ENCODE peak calls at places on chromosome 6, in seven cellular contexts. I is keratinocyte; J is CD8-positive, alpha-beta T cell; Y is endothelial cell; K is ovary; Z is epithelial cell of esophagus; N is H9. B is an unnamed sample.
A peak's percentile ranks its signal among the peaks of the same experiment; 100 is the strongest.

GRCh38 chr6:122098091-122098769 is 301.2 kb upstream of the HSF2 start:
- DNase-seq in I (no peak), J (no peak), Y (no peak), K (no peak), Z (no peak), N (no peak), B (no peak)

GRCh38 chr6:34867484-34867883 is 20.4 kb downstream of the TAF11 start:
- DNase-seq in I (no peak), J (no peak), Y (no peak), K (no peak), Z (peak; percentile 7), N (no peak), B (no peak)

GRCh38 chr6:85459224-85459901 is 9.5 kb downstream of the NT5E start:
- DNase-seq in I (no peak), J (no peak), Y (no peak), K (no peak), Z (no peak), N (no peak), B (peak; percentile 94)

GRCh38 chr6:5866547-5867051 is 140.1 kb downstream of the NRN1 start:
- DNase-seq in I (no peak), J (no peak), Y (no peak), K (no peak), Z (peak; percentile 77), N (no peak), B (no peak)

GRCh38 chr6:71468841-71469750 is 180.5 kb downstream of the OGFRL1 start:
- DNase-seq in I (no peak), J (no peak), Y (no peak), K (no peak), Z (peak; percentile 77), N (no peak), B (peak; percentile 53)

GRCh38 chr6:137734875-137735182 is 132.2 kb upstream of the TNFAIP3 start:
- DNase-seq in I (no peak), J (no peak), Y (no peak), K (no peak), Z (no peak), N (no peak), B (no peak)

GRCh38 chr6:114362957-114363356 is 20.1 kb upstream of the HS3ST5 start:
- DNase-seq in I (no peak), J (no peak), Y (no peak), K (no peak), Z (no peak), N (peak; percentile 44), B (no peak)

GRCh38 chr6:107523794-107524193 is 33.9 kb downstream of the SOBP start:
- DNase-seq in I (no peak), J (no peak), Y (no peak), K (no peak), Z (no peak), N (no peak), B (no peak)

GRCh38 chr6:111997078-111997862 is 56.6 kb upstream of the CCN6 start:
- DNase-seq in I (peak; percentile 54), J (peak; percentile 67), Y (peak; percentile 78), K (peak; percentile 85), Z (peak; percentile 87), N (peak; percentile 90), B (peak; percentile 56)

GRCh38 chr6:155623450-155624178 is 168.0 kb upstream of the NOX3 start:
- DNase-seq in I (no peak), J (no peak), Y (no peak), K (no peak), Z (no peak), N (no peak), B (no peak)

GRCh38 chr6:128064540-128064895 is 163.7 kb upstream of the THEMIS start:
- DNase-seq in I (no peak), J (no peak), Y (no peak), K (no peak), Z (no peak), N (no peak), B (no peak)

GRCh38 chr6:132458887-132459604 is 53.9 kb downstream of the STX7 start:
- DNase-seq in I (no peak), J (no peak), Y (no peak), K (no peak), Z (no peak), N (no peak), B (no peak)

GRCh38 chr6:24777227-24777626 is 2.5 kb downstream of the GMNN start:
- DNase-seq in I (no peak), J (no peak), Y (no peak), K (no peak), Z (no peak), N (no peak), B (no peak)

GRCh38 chr6:12150812-12151432 is 138.8 kb downstream of the HIVEP1 start:
- DNase-seq in I (no peak), J (peak; percentile 11), Y (peak; percentile 56), K (no peak), Z (peak; percentile 61), N (peak; percentile 63), B (no peak)

GRCh38 chr6:111013144-111013905 is 31.5 kb downstream of the RPF2 start:
- DNase-seq in I (no peak), J (no peak), Y (no peak), K (no peak), Z (no peak), N (no peak), B (no peak)

GRCh38 chr6:34319471-34319885 is 70.7 kb upstream of the SMIM29 start:
- DNase-seq in I (no peak), J (no peak), Y (no peak), K (no peak), Z (peak; percentile 89), N (no peak), B (no peak)

GRCh38 chr6:27755768-27756167 is 156.4 kb downstream of the OR2B2 start:
- DNase-seq in I (no peak), J (no peak), Y (no peak), K (no peak), Z (no peak), N (no peak), B (no peak)

GRCh38 chr6:27754408-27754782 is 157.8 kb downstream of the OR2B2 start:
- DNase-seq in I (no peak), J (no peak), Y (no peak), K (no peak), Z (no peak), N (no peak), B (no peak)

GRCh38 chr6:27748662-27749061 is 163.5 kb downstream of the OR2B2 start:
- DNase-seq in I (no peak), J (no peak), Y (no peak), K (no peak), Z (no peak), N (no peak), B (no peak)

GRCh38 chr6:27753668-27754407 is 158.4 kb downstream of the OR2B2 start:
- DNase-seq in I (no peak), J (peak; percentile 26), Y (peak; percentile 69), K (peak; percentile 66), Z (peak; percentile 85), N (peak; percentile 93), B (no peak)

DNA sequence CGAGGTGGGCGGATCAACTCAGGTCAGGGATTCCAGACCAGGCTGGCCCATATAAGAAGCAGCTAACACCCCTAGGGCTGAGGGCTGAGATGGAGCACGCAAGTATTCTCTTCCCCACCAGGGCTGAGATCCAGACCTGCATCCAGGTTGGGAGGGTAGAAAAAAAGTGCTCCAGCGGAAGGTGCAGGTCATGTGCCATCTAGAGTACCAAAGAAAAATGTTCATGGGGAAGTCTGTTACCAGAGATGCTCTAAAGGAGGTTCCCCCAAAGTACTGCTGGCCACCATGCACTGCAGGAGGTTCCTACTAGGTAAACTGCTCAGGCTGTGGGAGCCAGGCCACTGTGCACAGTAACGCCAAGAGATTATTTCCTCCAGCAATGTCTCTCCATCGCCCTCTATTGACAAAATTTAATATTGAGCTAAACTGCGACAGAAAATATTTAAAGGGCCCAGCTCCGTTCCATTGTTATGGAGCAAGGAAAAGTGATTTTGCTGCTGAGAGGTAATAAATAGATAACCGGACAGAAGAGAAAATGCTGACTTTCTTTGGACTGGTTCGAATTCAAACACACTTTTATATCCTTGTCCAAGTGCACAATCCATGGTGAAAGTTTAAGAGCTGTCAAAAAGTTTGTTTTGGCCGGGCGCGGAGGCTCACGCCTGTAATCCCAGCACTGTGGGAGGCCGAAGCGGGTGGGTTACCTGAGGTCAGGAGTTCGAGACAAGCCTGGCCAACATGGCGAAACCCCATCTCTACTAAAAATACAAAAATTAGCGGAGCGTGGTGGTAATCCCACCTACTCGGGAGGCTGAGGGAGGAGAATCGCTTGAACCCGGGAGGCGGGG is 159.9 kb downstream of the OR2B2 start:
- DNase-seq in I (no peak), J (peak; percentile 24), Y (peak; percentile 57), K (peak; percentile 42), Z (peak; percentile 85), N (peak; percentile 67), B (peak; percentile 45)
- TF ChIP-seq CTCF in I (peak; percentile 65), J (peak; percentile 97), Y (peak; percentile 80), K (peak; percentile 85), Z (peak; percentile 73), N (peak; percentile 86), B (peak; percentile 70)

GRCh38 chr6:25898289-25898977 is 24.4 kb upstream of the SLC17A3 start:
- DNase-seq in I (no peak), J (no peak), Y (no peak), K (no peak), Z (no peak), N (peak; percentile 41), B (no peak)

GRCh38 chr6:25899123-25899522 is 25.1 kb upstream of the SLC17A3 start:
- DNase-seq in I (no peak), J (no peak), Y (no peak), K (no peak), Z (peak; percentile 30), N (no peak), B (no peak)

GRCh38 chr6:25902071-25902470 is 28.0 kb upstream of the SLC17A3 start:
- DNase-seq in I (no peak), J (no peak), Y (no peak), K (no peak), Z (no peak), N (no peak), B (no peak)

GRCh38 chr6:25899580-25900408 is 25.8 kb upstream of the SLC17A3 start:
- DNase-seq in I (no peak), J (no peak), Y (no peak), K (no peak), Z (no peak), N (no peak), B (no peak)

GRCh38 chr6:25900843-25901242 is 26.8 kb upstream of the SLC17A3 start:
- DNase-seq in I (no peak), J (no peak), Y (no peak), K (no peak), Z (no peak), N (no peak), B (no peak)
- TF ChIP-seq CTCF in I (no peak), J (no peak), Y (no peak), K (no peak), Z (no peak), N (no peak), B (no peak)

GRCh38 chr6:165861226-165861625 is 198.2 kb upstream of the PDE10A start:
- DNase-seq in I (no peak), J (no peak), Y (no peak), K (no peak), Z (no peak), N (peak; percentile 53), B (no peak)
- TF ChIP-seq CTCF in I (no peak), J (no peak), Y (no peak), K (no peak), Z (no peak), N (peak; percentile 25), B (no peak)

DNA sequence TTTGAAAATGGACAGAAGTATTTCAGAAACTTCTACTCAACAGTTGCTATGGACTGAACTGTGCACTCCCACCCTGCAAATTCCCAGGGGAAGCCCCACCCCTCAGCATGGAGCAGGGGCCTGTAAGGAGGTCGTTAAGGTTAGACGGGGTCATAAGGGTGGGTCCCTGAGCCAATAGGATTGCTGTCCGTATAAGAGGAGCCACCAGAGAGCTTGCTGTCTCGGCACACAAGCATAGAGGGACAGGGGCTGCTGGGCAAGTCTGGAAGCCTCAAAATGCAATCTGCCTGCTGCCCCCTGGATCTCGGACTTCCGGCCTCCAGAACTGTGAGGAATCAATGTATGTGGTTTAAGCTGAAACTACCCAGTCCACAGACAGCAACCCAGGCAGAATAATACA is 37.4 kb upstream of the AFDN start:
- DNase-seq in I (no peak), J (no peak), Y (no peak), K (no peak), Z (no peak), N (no peak), B (no peak)
- TF ChIP-seq CTCF in I (no peak), J (no peak), Y (no peak), K (no peak), Z (no peak), N (no peak), B (no peak)

B was measured in AG09319.